ENCODE peak calls at places on chromosomes 5 and 9, in four cellular contexts. P is IMR-90, J is stomach, X is neuronal stem cell. K is an unnamed sample. For H3K4me1, the result is how much of the 10 kb centered on the place peaks cover.

GRCh38 chr5:77568082-77568481 is 70.4 kb downstream of the OTP start:
- DNase-seq in J (no peak), P (no peak), X (no peak), K (no peak)

GRCh38 chr5:62286834-62287611 is 19.0 kb upstream of the KIF2A start:
- DNase-seq in J (no peak), P (no peak), X (no peak), K (no peak)

GRCh38 chr9:68585034-68585761 is 44.5 kb upstream of the TMEM252 start:
- DNase-seq in X (no peak), P (no peak), J (no peak), K (no peak)

GRCh38 chr9:137293094-137293481 is 9.0 kb downstream of the NRARP start:
- DNase-seq in J (peak), P (no peak), X (no peak), K (no peak)

GRCh38 chr5:166349036-166349435 is 1942.4 kb upstream of the WWC1 start:
- DNase-seq in X (no peak), J (no peak), P (no peak), K (no peak)

GRCh38 chr5:107474361-107474723 is 196.4 kb downstream of the EFNA5 start:
- DNase-seq in J (no peak), X (no peak), P (no peak), K (no peak)

GRCh38 chr9:40928803-40929487 is 199.5 kb downstream of the FOXD4L6 start:
- DNase-seq in J (no peak), P (no peak), X (no peak), K (no peak)

GRCh38 chr5:122341087-122341486 is 29.1 kb downstream of the SNCAIP start:
- DNase-seq in P (peak), J (no peak), X (no peak), K (no peak)

GRCh38 chr9:3863114-3863528 is 337.3 kb upstream of the RFX3 start:
- DNase-seq in X (no peak), P (peak), J (no peak), K (no peak)

GRCh38 chr5:177378884-177379883 is 5.0 kb upstream of the SLC34A1 start:
- DNase-seq in J (no peak), P (peak), X (no peak), K (no peak)

GRCh38 chr9:115543511-115543910 is 425.6 kb upstream of the TNC start:
- DNase-seq in J (no peak), X (no peak), P (no peak), K (no peak)

GRCh38 chr5:131416729-131417128 is 152.9 kb downstream of the CDC42SE2 start:
- DNase-seq in J (no peak), P (no peak), X (no peak), K (no peak)

GRCh38 chr5:132424167-132424935 is 54.8 kb downstream of the SLC22A5 start:
- DNase-seq in P (no peak), X (no peak), J (no peak), K (no peak)

GRCh38 chr9:136533775-136534157 is 12.1 kb downstream of the NOTCH1 start:
- DNase-seq in J (peak), P (no peak), X (no peak), K (no peak)

GRCh38 chr5:36630201-36630968 is 24.0 kb downstream of the SLC1A3 start:
- DNase-seq in P (peak), J (no peak), X (no peak), K (no peak)

GRCh38 chr9:82130331-82131042 is 141.9 kb downstream of the SPATA31D1 start:
- DNase-seq in P (no peak), X (no peak), J (no peak), K (no peak)

GRCh38 chr5:13957032-13957645 is 12.7 kb upstream of the DNAH5 start:
- DNase-seq in P (peak), X (peak), J (no peak), K (peak)

GRCh38 chr5:94562327-94562971 is 56.0 kb downstream of the KIAA0825 start:
- DNase-seq in J (no peak), X (no peak), P (no peak), K (no peak)

GRCh38 chr5:160105686-160106085 is 13.6 kb downstream of the PWWP2A start:
- DNase-seq in X (no peak), J (no peak), P (no peak), K (no peak)

GRCh38 chr5:168740055-168740820 is 161.1 kb upstream of the PANK3 start:
- DNase-seq in P (no peak), X (no peak), J (no peak), K (no peak)

GRCh38 chr5:174425964-174426290 is 298.5 kb upstream of the MSX2 start:
- DNase-seq in X (no peak), J (no peak), P (no peak), K (no peak)

GRCh38 chr5:124738751-124739559 is 7.5 kb downstream of the ZNF608 start:
- DNase-seq in X (peak), J (no peak), P (no peak), K (no peak)

GRCh38 chr9:112833081-112833480 is 57.6 kb downstream of the SLC46A2 start:
- DNase-seq in X (no peak), J (no peak), P (no peak), K (no peak)

GRCh38 chr5:95850391-95850894 is 27.9 kb upstream of the GLRX start:
- DNase-seq in X (no peak), P (no peak), J (no peak), K (no peak)

GRCh38 chr5:181168595-181169118 is 21.3 kb downstream of the OR2V2 start:
- DNase-seq in J (no peak), P (no peak), X (no peak), K (no peak)

GRCh38 chr5:66423484-66423883 is 172.7 kb upstream of the MAST4 start:
- DNase-seq in P (no peak), J (no peak), X (no peak), K (no peak)

GRCh38 chr5:53027913-53028312 is 38.8 kb downstream of the ITGA2 start:
- DNase-seq in P (peak), J (peak), X (no peak), K (no peak)

GRCh38 chr5:65126192-65126591 is 355.5 kb downstream of the ADAMTS6 start:
- DNase-seq in X (no peak), P (peak), J (no peak), K (no peak)

GRCh38 chr9:114178076-114178475 is 22.7 kb downstream of the COL27A1 start:
- DNase-seq in P (no peak), X (no peak), J (no peak), K (no peak)
- H3K4me1 ChIP-seq in P (half or more), X (under half), J (under half), K (under half)

DNA sequence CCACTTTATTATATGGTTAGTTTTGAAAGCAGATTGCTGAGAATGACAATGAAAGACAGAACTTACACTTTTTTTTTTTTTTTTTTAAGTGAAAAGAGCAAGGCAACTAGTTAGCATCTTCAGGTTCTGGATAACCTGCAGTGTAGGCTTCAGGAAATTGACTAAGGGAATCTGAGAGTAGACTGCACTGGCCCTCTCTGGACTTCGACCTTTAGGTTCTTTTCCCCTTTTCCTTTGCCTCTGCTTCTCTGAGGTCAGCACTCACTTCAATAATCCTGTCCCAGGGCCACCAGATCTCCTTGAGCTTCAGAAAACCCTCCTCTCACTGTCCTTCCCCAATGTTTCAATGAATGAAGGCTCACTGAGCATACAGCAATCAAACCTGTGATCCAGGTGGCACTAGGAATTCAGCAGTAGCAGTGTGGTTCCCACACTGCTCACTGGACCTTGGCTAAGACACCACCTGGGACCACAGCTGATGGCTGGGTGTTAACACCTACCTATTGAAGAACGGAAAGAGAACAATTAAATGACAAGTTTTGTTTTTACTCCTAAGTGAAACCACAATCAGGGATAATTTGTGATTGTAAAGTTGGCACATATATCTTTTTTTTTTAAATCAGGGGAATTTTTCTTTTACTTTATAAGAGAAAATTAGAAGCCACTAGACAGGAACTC is 85.8 kb upstream of the IL6ST start:
- DNase-seq in X (no peak), P (no peak), J (no peak), K (no peak)
- H3K4me3 ChIP-seq in X (no peak), P (no peak), J (no peak), K (no peak)

DNA sequence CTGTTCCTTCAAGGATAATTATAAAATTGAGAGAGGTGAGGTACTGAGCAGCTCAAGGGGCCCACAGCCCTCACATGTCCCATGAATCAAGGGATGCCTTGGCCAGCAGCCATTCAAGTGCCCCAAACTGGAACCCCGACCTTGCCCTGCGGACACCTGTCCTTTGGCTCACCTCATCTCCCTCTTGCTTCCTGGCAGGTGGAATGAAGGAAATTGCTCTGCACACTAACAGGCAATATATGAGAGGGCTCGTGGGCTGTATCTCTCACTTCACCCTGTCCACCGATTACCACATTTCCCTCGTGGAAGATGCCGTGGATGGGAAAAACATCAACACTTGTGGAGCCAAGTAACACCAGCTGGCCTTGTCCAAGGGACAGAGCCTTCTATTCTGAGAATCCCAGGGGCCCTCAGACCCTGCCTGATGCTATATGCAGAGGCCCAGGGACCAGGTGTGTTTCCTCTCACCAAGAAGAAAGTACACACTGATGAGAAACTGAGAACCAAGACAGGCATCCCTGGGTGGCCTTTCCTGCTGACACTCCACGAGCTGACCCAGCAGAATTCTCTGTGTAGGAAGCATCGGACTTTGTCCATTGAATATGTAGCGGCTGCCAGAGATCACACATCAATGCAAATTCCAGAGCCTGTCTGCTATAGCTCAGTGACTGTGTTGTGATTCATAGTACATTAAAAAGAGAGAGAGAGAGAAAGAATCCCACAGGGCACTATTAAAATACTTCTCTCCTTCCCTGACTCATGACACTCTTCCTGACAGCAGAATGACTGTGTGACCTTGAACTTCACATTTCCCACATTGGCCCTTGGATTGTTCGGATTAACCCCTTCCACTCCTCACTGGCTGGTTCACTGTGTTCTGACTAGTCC is 92.6 kb downstream of the LIFR start:
- DNase-seq in X (no peak), P (peak), J (no peak), K (no peak)
- H3K4me1 ChIP-seq in X (under half), P (under half), J (under half), K (under half)

DNA sequence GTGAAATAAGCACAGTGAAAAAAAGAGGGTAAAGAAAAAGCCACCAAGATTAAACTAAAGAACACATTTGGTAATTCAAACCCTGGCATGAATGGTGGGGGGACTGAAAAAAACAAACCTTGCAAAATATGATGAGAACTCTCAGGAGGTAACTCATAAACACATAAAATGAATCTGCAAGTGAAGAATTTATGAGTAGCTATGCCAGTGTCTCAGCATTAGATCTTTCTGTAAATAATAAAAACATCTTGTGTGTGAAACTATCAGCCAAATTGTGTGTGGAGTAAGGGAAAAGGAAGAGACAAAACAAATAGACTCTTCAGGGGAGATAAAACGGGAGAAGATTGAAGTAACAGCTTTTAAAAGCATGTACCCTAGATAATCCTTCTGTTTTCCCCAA is 129.6 kb upstream of the SPEF2 start:
- DNase-seq in J (no peak), X (no peak), P (no peak), K (no peak)
- H3K4me3 ChIP-seq in J (no peak), X (no peak), P (no peak), K (no peak)

DNA sequence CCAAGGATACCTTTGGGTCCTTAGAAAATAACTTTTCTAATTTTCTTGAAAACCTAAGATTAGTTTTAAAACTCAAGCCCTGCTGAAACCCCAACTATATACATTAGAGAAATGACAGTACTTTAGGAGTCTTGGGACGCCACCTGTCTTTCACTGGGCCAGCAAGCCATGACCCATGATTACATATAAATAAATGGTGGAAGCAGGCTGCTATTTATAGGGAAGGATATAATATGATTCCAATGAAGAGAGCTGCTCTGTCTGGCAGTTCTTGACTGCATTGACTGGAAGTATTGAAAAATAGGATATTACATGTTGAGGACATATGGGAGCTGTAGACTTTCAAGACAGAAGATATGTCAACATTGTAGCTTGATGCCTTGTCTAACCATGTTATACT is 7.3 kb downstream of the JMY start:
- DNase-seq in X (no peak), P (no peak), J (no peak), K (no peak)
- H3K4me1 ChIP-seq in X (under half), P (under half), J (under half), K (under half)

K was measured in iPS DF 6.9.